ENCODE peak calls at places on chromosomes 1 and 21, in six cellular contexts. A is GM12878, Y is GM23338, C is HCT116, I is K562, R is Panc1. B is an unnamed sample.

GRCh38 chr21:44018813-44019567 is 6.9 kb downstream of the TRAPPC10 start:
- ATAC-seq in A (peak), Y (peak), C (no peak), I (peak), R (no peak), B (no peak)

GRCh38 chr1:202165267-202165941 is 5.0 kb upstream of the PTPN7 start:
- ATAC-seq in A (peak), Y (peak), C (no peak), I (peak), R (no peak), B (no peak)

GRCh38 chr1:78325293-78325692 is 165.5 kb upstream of the PTGFR start:
- ATAC-seq in A (no peak), Y (no peak), C (no peak), I (no peak), R (no peak), B (no peak)

GRCh38 chr1:245585252-245585959 is 430.6 kb downstream of the KIF26B start:
- ATAC-seq in A (no peak), Y (no peak), C (no peak), I (no peak), R (no peak), B (no peak)

GRCh38 chr1:20481158-20481617 is 4.8 kb downstream of the CAMK2N1 start:
- ATAC-seq in A (no peak), Y (no peak), C (no peak), I (no peak), R (no peak), B (no peak)

GRCh38 chr1:39508857-39509305 is 17.4 kb downstream of the BMP8A start:
- ATAC-seq in A (peak), Y (no peak), C (no peak), I (no peak), R (no peak), B (no peak)

GRCh38 chr1:169091480-169091941 is 15.0 kb upstream of the ATP1B1 start:
- ATAC-seq in A (peak), Y (no peak), C (no peak), I (peak), R (no peak), B (no peak)

GRCh38 chr1:181930187-181930586 is 131.3 kb downstream of the ZNF648 start:
- ATAC-seq in A (no peak), Y (no peak), C (no peak), I (no peak), R (no peak), B (no peak)

GRCh38 chr1:220045356-220046051 is 801 bp downstream of the EPRS1 start:
- ATAC-seq in A (peak), Y (no peak), C (no peak), I (peak), R (no peak), B (no peak)

GRCh38 chr1:44423706-44424546 is 18.9 kb downstream of the RNF220 start:
- ATAC-seq in A (no peak), Y (peak), C (no peak), I (no peak), R (peak), B (peak)

GRCh38 chr21:29208666-29209059 is 78.2 kb downstream of the MAP3K7CL start:
- ATAC-seq in A (peak), Y (no peak), C (no peak), I (no peak), R (no peak), B (peak)

GRCh38 chr1:243179714-243180113 is 75.4 kb downstream of the CEP170 start:
- ATAC-seq in A (no peak), Y (no peak), C (no peak), I (no peak), R (no peak), B (no peak)

GRCh38 chr21:46145159-46145839 is 10.1 kb downstream of the FTCD start:
- ATAC-seq in A (no peak), Y (no peak), C (no peak), I (no peak), R (no peak), B (no peak)

GRCh38 chr1:20112279-20113000 is 6.9 kb downstream of the PLA2G2D start:
- ATAC-seq in A (no peak), Y (no peak), C (peak), I (no peak), R (no peak), B (no peak)

GRCh38 chr1:242854466-242854865 is 330.0 kb upstream of the PLD5 start:
- ATAC-seq in A (no peak), Y (no peak), C (no peak), I (no peak), R (no peak), B (no peak)

GRCh38 chr21:26659181-26659580 is 86.1 kb upstream of the CYYR1 start:
- ATAC-seq in A (no peak), Y (no peak), C (no peak), I (no peak), R (no peak), B (no peak)

GRCh38 chr1:156421062-156421938 is 52.3 kb downstream of the RHBG start:
- ATAC-seq in A (peak), Y (peak), C (peak), I (peak), R (peak), B (peak)

GRCh38 chr1:19044975-19045831 is 88.7 kb upstream of the IFFO2 start:
- ATAC-seq in A (peak), Y (no peak), C (no peak), I (peak), R (no peak), B (no peak)

GRCh38 chr1:212819704-212820103 is 27.7 kb downstream of the SPATA45 start:
- ATAC-seq in A (peak), Y (no peak), C (no peak), I (no peak), R (no peak), B (no peak)

GRCh38 chr1:37845781-37846180 is 13.6 kb downstream of the MTF1 start:
- ATAC-seq in A (no peak), Y (no peak), C (no peak), I (no peak), R (no peak), B (no peak)

GRCh38 chr21:42658320-42659105 is 5.1 kb downstream of the PDE9A start:
- ATAC-seq in A (peak), Y (no peak), C (no peak), I (no peak), R (no peak), B (no peak)

GRCh38 chr21:45636921-45637646 is 6.4 kb upstream of the PCBP3 start:
- ATAC-seq in A (no peak), Y (no peak), C (no peak), I (no peak), R (no peak), B (no peak)

GRCh38 chr1:230371923-230372703 is 54.0 kb downstream of the PGBD5 start:
- ATAC-seq in A (no peak), Y (no peak), C (no peak), I (no peak), R (no peak), B (no peak)

GRCh38 chr1:218397752-218398339 is 52.7 kb downstream of the TGFB2 start:
- ATAC-seq in A (no peak), Y (no peak), C (no peak), I (peak), R (peak), B (no peak)

GRCh38 chr21:28068455-28069358 is 924.0 kb downstream of the LTN1 start:
- ATAC-seq in A (no peak), Y (peak), C (no peak), I (no peak), R (no peak), B (peak)

GRCh38 chr21:35697321-35697808 is 363.0 kb downstream of the SETD4 start:
- ATAC-seq in A (no peak), Y (no peak), C (no peak), I (no peak), R (no peak), B (peak)

GRCh38 chr1:170200665-170201397 is 55.1 kb downstream of the NTMT2 start:
- ATAC-seq in A (no peak), Y (no peak), C (no peak), I (no peak), R (no peak), B (peak)

GRCh38 chr1:161962094-161962887 is 61.4 kb downstream of the OLFML2B start:
- ATAC-seq in A (peak), Y (no peak), C (peak), I (no peak), R (peak), B (peak)

GRCh38 chr1:196207624-196208204 is 400.5 kb downstream of the KCNT2 start:
- ATAC-seq in A (no peak), Y (no peak), C (no peak), I (no peak), R (no peak), B (no peak)

GRCh38 chr1:208614610-208615009 is 370.4 kb upstream of the PLXNA2 start:
- ATAC-seq in A (no peak), Y (no peak), C (no peak), I (no peak), R (no peak), B (no peak)

GRCh38 chr1:184362876-184363275 is 24.0 kb upstream of the C1orf21 start:
- ATAC-seq in A (no peak), Y (no peak), C (no peak), I (no peak), R (no peak), B (no peak)

GRCh38 chr1:24501371-24502167 is 1.1 kb upstream of the RCAN3 start:
- ATAC-seq in A (peak), Y (no peak), C (peak), I (peak), R (no peak), B (no peak)

GRCh38 chr1:32249831-32250525 is 1.1 kb upstream of the LCK start:
- ATAC-seq in A (peak), Y (no peak), C (no peak), I (peak), R (no peak), B (peak)
- TF ChIP-seq POLR2AphosphoS5 in A (peak), Y (no peak), C (no peak), I (no peak), R (no peak), B (no peak)

GRCh38 chr21:34243562-34243961 is 120.2 kb upstream of the KCNE2 start:
- ATAC-seq in A (peak), Y (peak), C (peak), I (peak), R (no peak), B (no peak)
- TF ChIP-seq CTCF in A (peak), Y (peak), C (peak), I (peak), R (peak), B (peak)

GRCh38 chr1:85884372-85885035 is 176.3 kb upstream of the ZNHIT6 start:
- ATAC-seq in A (no peak), Y (peak), C (peak), I (no peak), R (peak), B (no peak)
- TF ChIP-seq POLR2AphosphoS5 in A (no peak), Y (no peak), C (no peak), I (no peak), R (no peak), B (no peak)

DNA sequence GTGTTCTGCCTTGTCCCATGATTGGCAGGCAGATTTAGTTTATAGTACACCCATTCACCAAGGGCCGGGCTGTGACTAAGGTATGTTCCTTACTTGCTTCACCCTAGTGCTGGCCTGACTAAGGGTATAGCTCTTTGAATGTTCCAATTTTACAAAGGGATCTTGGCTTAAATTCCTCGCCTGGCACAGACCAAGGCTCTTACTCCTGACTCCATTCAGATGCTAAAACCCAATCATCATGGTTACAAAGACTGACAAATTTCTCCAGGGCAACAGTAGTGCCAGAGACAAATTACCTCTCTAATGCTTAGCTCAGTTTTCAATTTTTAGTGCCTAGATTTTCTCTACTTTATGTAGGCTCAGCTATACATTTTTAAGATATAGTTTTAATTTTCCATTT is 11.5 kb upstream of the C1orf53 start:
- ATAC-seq in A (no peak), Y (peak), C (no peak), I (no peak), R (no peak), B (no peak)
- TF ChIP-seq CTCF in A (no peak), Y (no peak), C (no peak), I (no peak), R (no peak), B (no peak)